ENCODE peak calls at places on chromosome 5, in seven cellular contexts. X, I, N, C, D, O and J are unnamed samples.

GRCh38 chr5:54296386-54296785 is 14.0 kb downstream of the ARL15 start:
- DNase-seq in X (peak; percentile 4), I (no peak), N (peak; percentile 41), C (no peak), D (no peak), O (no peak), J (no peak)

GRCh38 chr5:143004361-143004802 is 234.2 kb downstream of the ARHGAP26 start:
- DNase-seq in X (peak; percentile 40), I (no peak), N (no peak), C (no peak), D (no peak), O (no peak), J (no peak)

GRCh38 chr5:146208916-146209522 is 5.6 kb downstream of the RBM27 start:
- DNase-seq in X (peak; percentile 13), I (no peak), N (no peak), C (no peak), D (no peak), O (peak; percentile 4), J (no peak)

GRCh38 chr5:175319199-175319598 is 124.8 kb downstream of the DRD1 start:
- DNase-seq in X (no peak), I (no peak), N (no peak), C (no peak), D (no peak), O (no peak), J (no peak)

GRCh38 chr5:83583859-83584258 is 112.3 kb downstream of the VCAN start:
- DNase-seq in X (no peak), I (peak; percentile 54), N (no peak), C (no peak), D (no peak), O (peak; percentile 96), J (peak; percentile 75)

GRCh38 chr5:72212171-72212570 is 104.9 kb downstream of the MAP1B start:
- DNase-seq in X (no peak), I (no peak), N (no peak), C (no peak), D (no peak), O (no peak), J (no peak)

GRCh38 chr5:3601060-3601710 is 5.6 kb downstream of the IRX1 start:
- DNase-seq in X (no peak), I (peak; percentile 15), N (no peak), C (no peak), D (no peak), O (no peak), J (no peak)

GRCh38 chr5:123879071-123879470 is 367.1 kb downstream of the CSNK1G3 start:
- DNase-seq in X (no peak), I (no peak), N (no peak), C (no peak), D (no peak), O (no peak), J (no peak)

GRCh38 chr5:126917918-126918623 is 112.3 kb downstream of the MARCHF3 start:
- DNase-seq in X (no peak), I (peak; percentile 37), N (no peak), C (peak; percentile 24), D (no peak), O (peak; percentile 59), J (peak; percentile 59)

GRCh38 chr5:173612948-173613347 is 3.5 kb downstream of the BOD1 start:
- DNase-seq in X (no peak), I (no peak), N (no peak), C (no peak), D (no peak), O (peak; percentile 31), J (peak; percentile 32)

GRCh38 chr5:107108111-107108510 is 562.6 kb downstream of the EFNA5 start:
- DNase-seq in X (no peak), I (no peak), N (no peak), C (no peak), D (no peak), O (no peak), J (no peak)

GRCh38 chr5:165224366-165224765 is 1718.9 kb downstream of the MAT2B start:
- DNase-seq in X (no peak), I (no peak), N (no peak), C (no peak), D (no peak), O (no peak), J (no peak)

GRCh38 chr5:165232187-165232586 is 1726.8 kb downstream of the MAT2B start:
- DNase-seq in X (no peak), I (no peak), N (no peak), C (no peak), D (no peak), O (no peak), J (no peak)

GRCh38 chr5:165228184-165228583 is 1722.8 kb downstream of the MAT2B start:
- DNase-seq in X (no peak), I (no peak), N (no peak), C (no peak), D (no peak), O (no peak), J (no peak)

GRCh38 chr5:165232629-165233028 is 1727.2 kb downstream of the MAT2B start:
- DNase-seq in X (no peak), I (no peak), N (no peak), C (no peak), D (no peak), O (no peak), J (peak; percentile 5)

GRCh38 chr5:165227515-165227914 is 1722.1 kb downstream of the MAT2B start:
- DNase-seq in X (no peak), I (no peak), N (no peak), C (no peak), D (no peak), O (peak; percentile 12), J (peak; percentile 7)
- TF ChIP-seq CTCF in X (peak; percentile 14), I (no peak), N (no peak), C (no peak), D (no peak), O (peak; percentile 17), J (no peak)

GRCh38 chr5:177370488-177371119 is 12.9 kb downstream of the RGS14 start:
- DNase-seq in X (peak; percentile 87), I (peak; percentile 87), N (peak; percentile 90), C (no peak), D (peak; percentile 73), O (peak; percentile 86), J (peak; percentile 82)
- TF ChIP-seq CTCF in X (peak; percentile 63), I (peak; percentile 59), N (no peak), C (no peak), D (no peak), O (peak; percentile 79), J (peak; percentile 69)

GRCh38 chr5:158876263-158876942 is 223.3 kb downstream of the EBF1 start:
- DNase-seq in X (peak; percentile 81), I (peak; percentile 16), N (no peak), C (no peak), D (no peak), O (no peak), J (peak; percentile 39)
- TF ChIP-seq CTCF in X (peak; percentile 73), I (no peak), N (no peak), C (no peak), D (no peak), O (no peak), J (peak; percentile 23)

GRCh38 chr5:2330731-2331130 is 420.7 kb downstream of the IRX2 start:
- DNase-seq in X (no peak), I (no peak), N (no peak), C (no peak), D (peak; percentile 48), O (no peak), J (no peak)

GRCh38 chr5:2335156-2335555 is 416.3 kb downstream of the IRX2 start:
- DNase-seq in X (no peak), I (no peak), N (no peak), C (no peak), D (peak; percentile 32), O (no peak), J (no peak)

GRCh38 chr5:2334686-2335085 is 416.8 kb downstream of the IRX2 start:
- DNase-seq in X (no peak), I (no peak), N (no peak), C (no peak), D (peak; percentile 34), O (no peak), J (no peak)

GRCh38 chr5:2330325-2330724 is 421.2 kb downstream of the IRX2 start:
- DNase-seq in X (no peak), I (no peak), N (no peak), C (no peak), D (peak; percentile 9), O (no peak), J (no peak)

DNA sequence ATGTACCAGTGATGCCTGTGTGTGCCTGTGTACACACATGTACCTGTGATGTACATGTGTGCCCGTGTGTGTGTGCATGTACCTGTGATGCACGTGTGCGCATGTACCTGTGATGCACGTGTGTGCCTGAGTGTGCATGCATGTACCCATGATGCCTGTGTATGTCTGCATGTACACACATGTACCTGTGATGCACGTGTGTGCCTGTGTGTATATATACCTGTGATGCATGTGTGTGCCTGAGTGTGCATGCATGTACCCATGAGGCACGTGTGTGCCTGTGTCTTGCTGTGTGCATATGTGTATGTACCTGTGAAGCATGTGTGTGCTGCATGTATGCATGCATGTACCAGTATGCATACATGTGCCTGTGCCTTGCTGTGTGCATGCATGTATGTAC is 419.0 kb downstream of the IRX2 start:
- DNase-seq in X (no peak), I (no peak), N (no peak), C (no peak), D (peak; percentile 30), O (no peak), J (no peak)
- TF ChIP-seq CTCF in X (no peak), I (no peak), N (no peak), C (no peak), D (no peak), O (no peak), J (no peak)

DNA sequence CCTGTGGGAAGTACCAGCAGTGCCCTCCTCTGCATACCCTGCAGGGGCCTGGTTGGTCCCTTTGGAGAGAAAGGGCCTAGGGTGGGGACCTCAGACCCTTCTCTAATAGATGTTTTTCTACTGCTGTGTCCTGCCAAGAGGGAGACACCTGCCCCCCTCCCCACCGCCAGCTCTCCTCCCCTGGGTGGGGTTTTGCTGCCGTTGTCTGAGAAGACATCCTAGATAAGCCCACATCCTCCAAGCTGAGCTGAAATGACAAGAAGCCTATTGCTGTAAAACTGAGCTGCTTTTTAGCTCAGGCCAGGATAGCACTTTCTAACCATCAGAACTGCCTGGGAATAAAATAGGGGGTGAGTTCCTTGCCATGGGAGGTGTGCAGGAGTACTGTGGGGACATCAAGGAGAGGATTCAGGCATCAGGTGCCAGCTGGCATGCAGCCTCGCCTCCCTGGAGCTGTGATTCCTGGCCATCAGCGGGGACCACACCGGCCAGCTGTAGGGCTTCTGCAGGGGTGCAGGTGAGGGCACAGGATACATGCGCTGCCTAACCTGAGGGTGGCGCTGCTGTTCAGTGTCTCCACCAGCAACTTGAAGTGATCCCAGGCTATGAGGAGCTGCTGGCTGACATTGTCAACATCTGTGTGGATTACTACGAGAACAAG is 37.9 kb downstream of the CYFIP2 start:
- DNase-seq in X (peak; percentile 16), I (no peak), N (no peak), C (no peak), D (no peak), O (no peak), J (no peak)
- TF ChIP-seq CTCF in X (peak; percentile 54), I (peak; percentile 5), N (no peak), C (no peak), D (no peak), O (no peak), J (peak; percentile 3)

GRCh38 chr5:60161340-60161934 is 267.9 kb upstream of the PDE4D start:
- DNase-seq in X (peak; percentile 16), I (peak; percentile 55), N (no peak), C (no peak), D (no peak), O (peak; percentile 52), J (peak; percentile 27)
- TF ChIP-seq CTCF in X (peak; percentile 79), I (peak; percentile 68), N (peak; percentile 51), C (peak; percentile 28), D (no peak), O (peak; percentile 49), J (peak; percentile 59)